ENCODE peak calls at places on chromosomes 6 and 20, in nine cellular contexts. One of them, this sample, is unnamed.

GRCh38 chr20:47263502-47264084 is 92.9 kb downstream of the ZMYND8 start:
- DNase-seq in glutamatergic neuron: no peak
- DNase-seq in cardiac muscle cell: no peak
- DNase-seq in endodermal cell: no peak
- DNase-seq in stimulated activated CD4-positive, alpha-beta T cell treated with anti-CD3 and anti-CD28 coated beads, TNF-alpha, amount 100 ng/mL, for 4 hours: no peak
- DNase-seq in activated T-cell treated with anti-CD3 and anti-CD28 coated beads for 1 hour: no peak
- DNase-seq in kidney: no peak
- DNase-seq in A673: no peak
- DNase-seq in nephron progenitor cell: no peak
- DNase-seq in this sample: no peak

GRCh38 chr20:30281584-30282197 is 975.8 kb upstream of the DEFB115 start:
- DNase-seq in stimulated activated CD4-positive, alpha-beta T cell treated with anti-CD3 and anti-CD28 coated beads, TNF-alpha, amount 100 ng/mL, for 4 hours: no peak
- DNase-seq in A673: no peak
- DNase-seq in endodermal cell: no peak
- DNase-seq in kidney: no peak
- DNase-seq in activated T-cell treated with anti-CD3 and anti-CD28 coated beads for 1 hour: no peak
- DNase-seq in nephron progenitor cell: no peak
- DNase-seq in cardiac muscle cell: no peak
- DNase-seq in glutamatergic neuron: no peak
- DNase-seq in this sample: no peak

GRCh38 chr20:48194578-48194977 is 409.3 kb upstream of the SULF2 start:
- DNase-seq in nephron progenitor cell: no peak
- DNase-seq in endodermal cell: no peak
- DNase-seq in A673: no peak
- DNase-seq in activated T-cell treated with anti-CD3 and anti-CD28 coated beads for 1 hour: no peak
- DNase-seq in cardiac muscle cell: no peak
- DNase-seq in kidney: no peak
- DNase-seq in glutamatergic neuron: no peak
- DNase-seq in stimulated activated CD4-positive, alpha-beta T cell treated with anti-CD3 and anti-CD28 coated beads, TNF-alpha, amount 100 ng/mL, for 4 hours: no peak
- DNase-seq in this sample: no peak

GRCh38 chr6:166313255-166314070 is 5.3 kb upstream of the PRR18 start:
- DNase-seq in stimulated activated CD4-positive, alpha-beta T cell treated with anti-CD3 and anti-CD28 coated beads, TNF-alpha, amount 100 ng/mL, for 4 hours: no peak
- DNase-seq in A673: peak
- DNase-seq in activated T-cell treated with anti-CD3 and anti-CD28 coated beads for 1 hour: peak
- DNase-seq in nephron progenitor cell: peak
- DNase-seq in glutamatergic neuron: peak
- DNase-seq in cardiac muscle cell: peak
- DNase-seq in kidney: no peak
- DNase-seq in endodermal cell: peak
- DNase-seq in this sample: peak

GRCh38 chr6:143592335-143592734 is 80.8 kb upstream of the FUCA2 start:
- DNase-seq in A673: peak
- DNase-seq in stimulated activated CD4-positive, alpha-beta T cell treated with anti-CD3 and anti-CD28 coated beads, TNF-alpha, amount 100 ng/mL, for 4 hours: no peak
- DNase-seq in endodermal cell: peak
- DNase-seq in activated T-cell treated with anti-CD3 and anti-CD28 coated beads for 1 hour: no peak
- DNase-seq in nephron progenitor cell: no peak
- DNase-seq in cardiac muscle cell: no peak
- DNase-seq in glutamatergic neuron: no peak
- DNase-seq in kidney: no peak
- DNase-seq in this sample: no peak

GRCh38 chr20:48897298-48898044 is 24.0 kb upstream of the ARFGEF2 start:
- DNase-seq in kidney: no peak
- DNase-seq in A673: peak
- DNase-seq in glutamatergic neuron: no peak
- DNase-seq in nephron progenitor cell: no peak
- DNase-seq in cardiac muscle cell: no peak
- DNase-seq in stimulated activated CD4-positive, alpha-beta T cell treated with anti-CD3 and anti-CD28 coated beads, TNF-alpha, amount 100 ng/mL, for 4 hours: no peak
- DNase-seq in endodermal cell: peak
- DNase-seq in activated T-cell treated with anti-CD3 and anti-CD28 coated beads for 1 hour: no peak
- DNase-seq in this sample: no peak

GRCh38 chr6:22442826-22443225 is 126.5 kb upstream of the HDGFL1 start:
- DNase-seq in activated T-cell treated with anti-CD3 and anti-CD28 coated beads for 1 hour: no peak
- DNase-seq in nephron progenitor cell: no peak
- DNase-seq in stimulated activated CD4-positive, alpha-beta T cell treated with anti-CD3 and anti-CD28 coated beads, TNF-alpha, amount 100 ng/mL, for 4 hours: no peak
- DNase-seq in cardiac muscle cell: no peak
- DNase-seq in A673: no peak
- DNase-seq in glutamatergic neuron: no peak
- DNase-seq in kidney: no peak
- DNase-seq in endodermal cell: no peak
- DNase-seq in this sample: no peak

GRCh38 chr6:37783025-37783825 is 36.3 kb upstream of the ZFAND3 start:
- DNase-seq in cardiac muscle cell: no peak
- DNase-seq in glutamatergic neuron: peak
- DNase-seq in A673: peak
- DNase-seq in stimulated activated CD4-positive, alpha-beta T cell treated with anti-CD3 and anti-CD28 coated beads, TNF-alpha, amount 100 ng/mL, for 4 hours: peak
- DNase-seq in kidney: peak
- DNase-seq in nephron progenitor cell: no peak
- DNase-seq in endodermal cell: peak
- DNase-seq in activated T-cell treated with anti-CD3 and anti-CD28 coated beads for 1 hour: no peak
- DNase-seq in this sample: no peak

GRCh38 chr6:148435386-148435785 is 92.7 kb downstream of the SASH1 start:
- DNase-seq in endodermal cell: no peak
- DNase-seq in cardiac muscle cell: no peak
- DNase-seq in glutamatergic neuron: no peak
- DNase-seq in kidney: no peak
- DNase-seq in A673: no peak
- DNase-seq in activated T-cell treated with anti-CD3 and anti-CD28 coated beads for 1 hour: no peak
- DNase-seq in stimulated activated CD4-positive, alpha-beta T cell treated with anti-CD3 and anti-CD28 coated beads, TNF-alpha, amount 100 ng/mL, for 4 hours: no peak
- DNase-seq in nephron progenitor cell: no peak
- DNase-seq in this sample: no peak

GRCh38 chr20:5002077-5002413 is 735 bp upstream of the SLC23A2 start:
- DNase-seq in cardiac muscle cell: peak
- DNase-seq in glutamatergic neuron: peak
- DNase-seq in endodermal cell: peak
- DNase-seq in stimulated activated CD4-positive, alpha-beta T cell treated with anti-CD3 and anti-CD28 coated beads, TNF-alpha, amount 100 ng/mL, for 4 hours: no peak
- DNase-seq in nephron progenitor cell: no peak
- DNase-seq in A673: no peak
- DNase-seq in activated T-cell treated with anti-CD3 and anti-CD28 coated beads for 1 hour: no peak
- DNase-seq in kidney: peak
- DNase-seq in this sample: no peak

GRCh38 chr20:13650474-13650873 is 11.7 kb upstream of the TASP1 start:
- DNase-seq in stimulated activated CD4-positive, alpha-beta T cell treated with anti-CD3 and anti-CD28 coated beads, TNF-alpha, amount 100 ng/mL, for 4 hours: no peak
- DNase-seq in A673: no peak
- DNase-seq in glutamatergic neuron: no peak
- DNase-seq in kidney: no peak
- DNase-seq in nephron progenitor cell: no peak
- DNase-seq in activated T-cell treated with anti-CD3 and anti-CD28 coated beads for 1 hour: no peak
- DNase-seq in endodermal cell: no peak
- DNase-seq in cardiac muscle cell: no peak
- DNase-seq in this sample: no peak

GRCh38 chr6:33665957-33666356 is 44.8 kb downstream of the ITPR3 start:
- DNase-seq in activated T-cell treated with anti-CD3 and anti-CD28 coated beads for 1 hour: no peak
- DNase-seq in cardiac muscle cell: no peak
- DNase-seq in endodermal cell: peak
- DNase-seq in glutamatergic neuron: no peak
- DNase-seq in stimulated activated CD4-positive, alpha-beta T cell treated with anti-CD3 and anti-CD28 coated beads, TNF-alpha, amount 100 ng/mL, for 4 hours: no peak
- DNase-seq in kidney: no peak
- DNase-seq in nephron progenitor cell: no peak
- DNase-seq in A673: no peak
- DNase-seq in this sample: no peak

GRCh38 chr20:24487648-24488047 is 18.2 kb downstream of the SYNDIG1 start:
- DNase-seq in endodermal cell: no peak
- DNase-seq in activated T-cell treated with anti-CD3 and anti-CD28 coated beads for 1 hour: no peak
- DNase-seq in stimulated activated CD4-positive, alpha-beta T cell treated with anti-CD3 and anti-CD28 coated beads, TNF-alpha, amount 100 ng/mL, for 4 hours: no peak
- DNase-seq in cardiac muscle cell: no peak
- DNase-seq in glutamatergic neuron: no peak
- DNase-seq in A673: no peak
- DNase-seq in kidney: no peak
- DNase-seq in nephron progenitor cell: no peak
- DNase-seq in this sample: no peak

GRCh38 chr6:10355115-10355702 is 59.7 kb downstream of the TFAP2A start:
- DNase-seq in stimulated activated CD4-positive, alpha-beta T cell treated with anti-CD3 and anti-CD28 coated beads, TNF-alpha, amount 100 ng/mL, for 4 hours: no peak
- DNase-seq in A673: no peak
- DNase-seq in glutamatergic neuron: no peak
- DNase-seq in kidney: no peak
- DNase-seq in nephron progenitor cell: no peak
- DNase-seq in endodermal cell: no peak
- DNase-seq in cardiac muscle cell: no peak
- DNase-seq in activated T-cell treated with anti-CD3 and anti-CD28 coated beads for 1 hour: no peak
- DNase-seq in this sample: no peak

GRCh38 chr6:118712955-118713354 is 61.6 kb upstream of the CEP85L start:
- DNase-seq in endodermal cell: no peak
- DNase-seq in cardiac muscle cell: no peak
- DNase-seq in glutamatergic neuron: no peak
- DNase-seq in stimulated activated CD4-positive, alpha-beta T cell treated with anti-CD3 and anti-CD28 coated beads, TNF-alpha, amount 100 ng/mL, for 4 hours: no peak
- DNase-seq in activated T-cell treated with anti-CD3 and anti-CD28 coated beads for 1 hour: no peak
- DNase-seq in nephron progenitor cell: no peak
- DNase-seq in kidney: no peak
- DNase-seq in A673: no peak
- DNase-seq in this sample: no peak